ENCODE peak calls at places on chromosomes 5 and 9, in nine cellular contexts. U is uterus; O is BJ; C is neuronal stem cell; J is ovary; X is fibroblast of lung; T is kidney epithelial cell; E is CD8-positive, alpha-beta T cell; L is MG63. N is an unnamed sample. For H3K36me3, the result is how much of the 10 kb centered on the place peaks cover.

GRCh38 chr5:175712681-175713085 is 54.8 kb downstream of the HRH2 start:
- DNase-seq in U (no peak), O (no peak), C (no peak), J (no peak), X (no peak), T (no peak), E (no peak), L (no peak), N (no peak)

GRCh38 chr5:79077680-79078365 is 8.3 kb downstream of the BHMT2 start:
- DNase-seq in U (no peak), O (no peak), C (no peak), J (no peak), X (no peak), T (peak), E (no peak), L (no peak), N (no peak)

GRCh38 chr5:54774281-54775171 is 210.9 kb downstream of the ESM1 start:
- DNase-seq in U (peak), O (no peak), C (no peak), J (no peak), X (peak), T (no peak), E (no peak), L (peak), N (no peak)

GRCh38 chr9:77386187-77386586 is 208.9 kb downstream of the VPS13A start:
- DNase-seq in U (no peak), O (peak), C (no peak), J (no peak), X (peak), T (no peak), E (no peak), L (no peak), N (no peak)

GRCh38 chr9:137615387-137615871 is 3.4 kb upstream of the EHMT1 start:
- DNase-seq in U (no peak), O (no peak), C (no peak), J (no peak), X (no peak), T (no peak), E (no peak), L (no peak), N (no peak)

GRCh38 chr9:135216666-135217431 is 129.4 kb downstream of the OLFM1 start:
- DNase-seq in U (no peak), O (no peak), C (no peak), J (no peak), X (no peak), T (no peak), E (no peak), L (no peak), N (no peak)

GRCh38 chr5:73126381-73126780 is 6.0 kb downstream of the TMEM171 start:
- DNase-seq in U (no peak), O (no peak), C (no peak), J (no peak), X (no peak), T (no peak), E (no peak), L (no peak), N (no peak)

GRCh38 chr5:1485320-1486118 is 38.2 kb downstream of the LPCAT1 start:
- DNase-seq in U (no peak), O (no peak), C (no peak), J (no peak), X (no peak), T (no peak), E (no peak), L (no peak), N (no peak)

GRCh38 chr5:177332896-177333260 is 18.6 kb downstream of the LMAN2 start:
- DNase-seq in U (no peak), O (no peak), C (no peak), J (no peak), X (no peak), T (no peak), E (no peak), L (no peak), N (no peak)
- H3K36me3 ChIP-seq in U (under half), O (under half), C (under half), J (under half), X (under half), T (under half), E (under half), L (half or more), N (under half)

GRCh38 chr5:150073086-150073625 is 13.2 kb downstream of the CSF1R start:
- DNase-seq in U (no peak), O (no peak), C (no peak), J (no peak), X (no peak), T (no peak), E (no peak), L (no peak), N (no peak)
- H3K36me3 ChIP-seq in U (under half), O (under half), C (under half), J (under half), X (under half), T (under half), E (under half), L (under half), N (under half)

DNA sequence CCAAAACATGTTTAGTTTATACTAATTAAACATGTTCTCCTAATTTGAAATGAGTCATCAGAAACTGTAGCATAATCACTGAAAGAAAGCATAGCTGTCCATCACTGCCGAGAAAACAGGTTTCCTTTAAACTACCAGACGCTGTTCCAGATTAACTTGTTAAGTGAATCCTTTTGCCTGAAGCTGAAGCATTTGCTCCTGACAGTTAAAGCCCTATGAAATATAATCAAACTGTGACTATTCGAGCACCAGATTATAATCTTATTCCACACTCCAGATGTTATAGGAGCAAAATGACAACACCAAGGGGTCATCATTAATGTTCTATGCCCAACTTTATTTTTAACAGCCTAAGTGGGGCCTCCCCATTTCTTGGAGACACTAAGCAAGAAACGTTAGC is 86.0 kb upstream of the CTSL start:
- DNase-seq in U (no peak), O (no peak), C (no peak), J (no peak), X (no peak), T (no peak), E (no peak), L (no peak), N (no peak)
- H3K36me3 ChIP-seq in U (under half), O (under half), C (under half), J (under half), X (under half), T (under half), E (under half), L (half or more), N (under half)

DNA sequence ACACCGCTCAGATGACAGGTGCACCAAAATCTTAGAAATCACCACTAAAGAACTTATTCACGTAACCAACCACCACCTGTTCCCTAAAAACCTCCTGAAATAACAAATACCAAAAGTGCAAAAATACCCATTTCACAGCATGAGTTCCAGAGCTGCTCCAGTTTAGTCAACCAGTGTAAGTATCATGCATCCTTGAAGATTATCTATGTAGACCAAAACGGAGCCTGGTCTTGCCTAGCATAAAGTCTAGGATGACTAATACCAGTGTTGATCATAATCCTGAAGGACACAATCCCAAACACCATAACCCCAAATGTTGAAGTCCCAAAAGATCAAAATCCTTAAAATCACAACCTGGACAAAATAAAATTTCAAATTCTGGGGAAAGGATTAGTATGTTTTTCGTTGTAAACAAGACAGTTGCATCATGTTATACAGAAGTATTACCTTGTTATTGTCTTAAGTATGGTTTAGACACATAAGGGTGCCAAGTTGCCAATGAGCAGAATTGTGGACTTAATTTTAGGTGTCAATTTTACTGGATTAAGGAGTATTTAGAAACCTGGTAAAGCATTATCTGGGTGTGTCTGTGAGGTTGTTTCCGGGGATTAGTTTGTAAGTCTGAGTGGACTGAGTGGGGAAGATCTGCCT is 18.1 kb downstream of the VCP start:
- DNase-seq in U (no peak), O (no peak), C (no peak), J (no peak), X (no peak), T (no peak), E (no peak), L (no peak), N (no peak)
- H3K36me3 ChIP-seq in U (under half), O (under half), C (under half), J (under half), X (under half), T (under half), E (under half), L (under half), N (under half)

GRCh38 chr9:19294219-19294618 is 63.7 kb downstream of the DENND4C start:
- DNase-seq in U (no peak), O (no peak), C (no peak), J (no peak), X (no peak), T (no peak), E (no peak), L (no peak), N (no peak)
- H3K36me3 ChIP-seq in U (under half), O (under half), C (under half), J (under half), X (under half), T (under half), E (under half), L (under half), N (under half)

DNA sequence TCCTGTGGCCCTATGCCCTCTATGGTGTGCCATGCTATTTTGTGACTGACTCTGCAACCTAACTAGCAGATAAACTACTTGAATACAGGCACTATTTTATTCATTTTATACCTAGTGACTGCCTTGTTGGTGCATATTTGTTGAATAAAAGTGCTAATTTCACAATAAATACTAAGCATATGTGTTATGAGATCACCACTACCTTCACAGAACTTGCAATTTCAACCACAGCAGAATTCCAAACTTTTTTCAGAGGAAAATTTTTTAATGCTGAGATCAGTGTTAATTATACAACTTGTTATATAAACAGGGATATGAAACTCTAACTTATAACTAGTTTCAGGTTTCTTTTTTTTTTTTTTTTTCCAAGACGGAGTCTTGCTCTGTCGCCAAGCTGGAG is 94.8 kb downstream of the NR3C1 start:
- DNase-seq in U (no peak), O (peak), C (no peak), J (no peak), X (no peak), T (no peak), E (no peak), L (no peak), N (no peak)
- H3K36me3 ChIP-seq in U (under half), O (under half), C (under half), J (under half), X (under half), T (under half), E (under half), L (half or more), N (under half)

DNA sequence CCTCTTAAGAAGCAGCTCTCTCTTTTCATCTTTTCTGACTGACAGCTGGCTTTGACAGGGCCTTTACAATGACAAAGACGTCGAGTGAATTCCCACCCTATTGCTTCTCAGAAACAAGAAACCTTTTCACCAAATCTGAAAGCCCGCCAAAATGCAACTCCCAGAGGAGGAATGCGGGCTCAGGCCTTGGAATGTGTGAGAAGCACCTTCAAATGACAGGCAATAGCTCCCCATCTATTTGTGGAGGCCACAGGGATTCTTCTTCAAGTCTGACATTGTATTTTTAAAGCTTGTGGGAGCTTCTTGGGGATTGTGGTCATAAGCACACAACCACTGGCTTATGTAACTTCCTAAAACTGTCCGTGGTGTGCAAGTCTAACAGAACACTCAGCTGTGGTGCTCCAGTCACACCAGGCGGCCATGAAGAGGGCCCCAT is 72.7 kb downstream of the DPYSL3 start:
- DNase-seq in U (no peak), O (no peak), C (peak), J (no peak), X (no peak), T (no peak), E (no peak), L (no peak), N (no peak)
- H3K36me3 ChIP-seq in U (under half), O (under half), C (under half), J (under half), X (under half), T (under half), E (under half), L (under half), N (under half)

DNA sequence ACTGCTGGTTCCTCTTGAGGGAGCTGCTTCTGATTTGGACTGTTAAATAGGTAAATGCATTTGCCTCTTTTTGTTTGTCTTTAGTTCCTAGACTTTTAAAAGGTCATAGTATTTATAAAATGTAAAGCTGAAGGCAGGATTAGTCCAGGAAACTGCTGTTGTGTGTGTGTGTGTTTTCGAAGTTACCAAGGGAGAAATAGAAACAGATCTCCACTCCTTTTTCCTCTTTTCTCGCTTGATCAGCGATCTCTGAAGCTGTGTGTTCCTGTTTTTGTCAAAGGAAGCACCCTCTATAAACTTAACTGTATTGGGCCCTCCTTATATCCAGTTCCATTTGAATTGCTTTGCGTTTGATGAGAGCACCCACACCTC is 819 bp downstream of the SNX2 start:
- DNase-seq in U (no peak), O (no peak), C (no peak), J (no peak), X (peak), T (no peak), E (no peak), L (no peak), N (no peak)
- H3K36me3 ChIP-seq in U (under half), O (under half), C (under half), J (under half), X (under half), T (under half), E (under half), L (under half), N (under half)

N was measured in prostate gland.